ENCODE peak calls at places on chromosome 10, in nine cellular contexts. One of them, this sample, is unnamed.

GRCh38 chr10:132829403-132829802 is 43.5 kb upstream of the NKX6-2 start:
- DNase-seq in cardiac muscle cell: no peak
- DNase-seq in body of pancreas: no peak
- DNase-seq in psoas muscle: no peak
- DNase-seq in tibial nerve: no peak
- DNase-seq in hepatocyte: no peak
- DNase-seq in uterus: no peak
- DNase-seq in tibial artery: no peak
- DNase-seq in neural progenitor cell: no peak
- DNase-seq in this sample: no peak

GRCh38 chr10:97494151-97494550 is 4.1 kb downstream of the MMS19 start:
- DNase-seq in uterus: no peak
- DNase-seq in body of pancreas: no peak
- DNase-seq in neural progenitor cell: no peak
- DNase-seq in tibial artery: no peak
- DNase-seq in cardiac muscle cell: no peak
- DNase-seq in psoas muscle: no peak
- DNase-seq in tibial nerve: no peak
- DNase-seq in hepatocyte: no peak
- DNase-seq in this sample: peak; percentile 58

GRCh38 chr10:76242956-76243355 is 811.5 kb downstream of the LRMDA start:
- DNase-seq in psoas muscle: no peak
- DNase-seq in hepatocyte: no peak
- DNase-seq in tibial nerve: no peak
- DNase-seq in neural progenitor cell: no peak
- DNase-seq in uterus: no peak
- DNase-seq in tibial artery: no peak
- DNase-seq in body of pancreas: no peak
- DNase-seq in cardiac muscle cell: no peak
- DNase-seq in this sample: no peak

GRCh38 chr10:17109475-17110207 is 20.0 kb downstream of the CUBN start:
- DNase-seq in tibial nerve: no peak
- DNase-seq in psoas muscle: no peak
- DNase-seq in hepatocyte: no peak
- DNase-seq in neural progenitor cell: no peak
- DNase-seq in body of pancreas: no peak
- DNase-seq in tibial artery: no peak
- DNase-seq in uterus: no peak
- DNase-seq in cardiac muscle cell: no peak
- DNase-seq in this sample: no peak

GRCh38 chr10:107614939-107615665 is 450.6 kb upstream of the SORCS1 start:
- DNase-seq in tibial artery: no peak
- DNase-seq in hepatocyte: no peak
- DNase-seq in uterus: no peak
- DNase-seq in tibial nerve: no peak
- DNase-seq in cardiac muscle cell: no peak
- DNase-seq in neural progenitor cell: no peak
- DNase-seq in body of pancreas: no peak
- DNase-seq in psoas muscle: no peak
- DNase-seq in this sample: no peak

GRCh38 chr10:110005716-110006115 is 2.1 kb upstream of the ADD3 start:
- DNase-seq in tibial nerve: no peak
- DNase-seq in hepatocyte: peak; percentile 65
- DNase-seq in body of pancreas: peak; percentile 48
- DNase-seq in neural progenitor cell: peak; percentile 56
- DNase-seq in psoas muscle: peak; percentile 18
- DNase-seq in tibial artery: peak; percentile 29
- DNase-seq in cardiac muscle cell: peak; percentile 51
- DNase-seq in uterus: no peak
- DNase-seq in this sample: peak; percentile 60

GRCh38 chr10:126147866-126148578 is 240.3 kb downstream of the ADAM12 start:
- DNase-seq in neural progenitor cell: peak; percentile 79
- DNase-seq in cardiac muscle cell: no peak
- DNase-seq in hepatocyte: no peak
- DNase-seq in tibial nerve: no peak
- DNase-seq in psoas muscle: no peak
- DNase-seq in body of pancreas: no peak
- DNase-seq in tibial artery: no peak
- DNase-seq in uterus: no peak
- DNase-seq in this sample: no peak

GRCh38 chr10:15744217-15744865 is 24.6 kb upstream of the ITGA8 start:
- DNase-seq in tibial nerve: no peak
- DNase-seq in neural progenitor cell: peak; percentile 85
- DNase-seq in tibial artery: peak; percentile 46
- DNase-seq in body of pancreas: peak; percentile 36
- DNase-seq in psoas muscle: no peak
- DNase-seq in uterus: no peak
- DNase-seq in hepatocyte: peak; percentile 67
- DNase-seq in cardiac muscle cell: peak; percentile 70
- DNase-seq in this sample: peak; percentile 72

GRCh38 chr10:58157076-58157766 is 110.5 kb downstream of the IPMK start:
- DNase-seq in cardiac muscle cell: no peak
- DNase-seq in uterus: no peak
- DNase-seq in psoas muscle: no peak
- DNase-seq in body of pancreas: peak; percentile 12
- DNase-seq in hepatocyte: no peak
- DNase-seq in tibial artery: no peak
- DNase-seq in tibial nerve: no peak
- DNase-seq in neural progenitor cell: no peak
- DNase-seq in this sample: no peak

GRCh38 chr10:30114401-30114800 is 55.0 kb upstream of the JCAD start:
- DNase-seq in tibial artery: no peak
- DNase-seq in psoas muscle: no peak
- DNase-seq in tibial nerve: no peak
- DNase-seq in hepatocyte: no peak
- DNase-seq in neural progenitor cell: no peak
- DNase-seq in cardiac muscle cell: no peak
- DNase-seq in uterus: no peak
- DNase-seq in body of pancreas: no peak
- DNase-seq in this sample: no peak

GRCh38 chr10:75544923-75545322 is 113.5 kb downstream of the LRMDA start:
- DNase-seq in neural progenitor cell: no peak
- DNase-seq in body of pancreas: no peak
- DNase-seq in tibial artery: no peak
- DNase-seq in hepatocyte: no peak
- DNase-seq in cardiac muscle cell: no peak
- DNase-seq in tibial nerve: no peak
- DNase-seq in uterus: no peak
- DNase-seq in psoas muscle: no peak
- DNase-seq in this sample: no peak

GRCh38 chr10:6114758-6115410 is 26.1 kb downstream of the RBM17 start:
- DNase-seq in neural progenitor cell: no peak
- DNase-seq in psoas muscle: no peak
- DNase-seq in tibial artery: no peak
- DNase-seq in hepatocyte: no peak
- DNase-seq in cardiac muscle cell: no peak
- DNase-seq in uterus: no peak
- DNase-seq in body of pancreas: peak; percentile 45
- DNase-seq in tibial nerve: peak; percentile 28
- DNase-seq in this sample: no peak

GRCh38 chr10:72239409-72239808 is 23.3 kb upstream of the ASCC1 start:
- DNase-seq in cardiac muscle cell: no peak
- DNase-seq in body of pancreas: no peak
- DNase-seq in tibial nerve: no peak
- DNase-seq in hepatocyte: no peak
- DNase-seq in tibial artery: no peak
- DNase-seq in psoas muscle: no peak
- DNase-seq in neural progenitor cell: no peak
- DNase-seq in uterus: no peak
- DNase-seq in this sample: no peak

GRCh38 chr10:19302117-19302516 is 253.5 kb downstream of the MALRD1 start:
- DNase-seq in hepatocyte: no peak
- DNase-seq in body of pancreas: no peak
- DNase-seq in tibial artery: no peak
- DNase-seq in psoas muscle: no peak
- DNase-seq in tibial nerve: no peak
- DNase-seq in uterus: no peak
- DNase-seq in neural progenitor cell: no peak
- DNase-seq in cardiac muscle cell: no peak
- DNase-seq in this sample: no peak

GRCh38 chr10:85602713-85603112 is 763.9 kb downstream of the GRID1 start:
- DNase-seq in hepatocyte: no peak
- DNase-seq in cardiac muscle cell: no peak
- DNase-seq in tibial nerve: no peak
- DNase-seq in body of pancreas: no peak
- DNase-seq in tibial artery: no peak
- DNase-seq in psoas muscle: no peak
- DNase-seq in uterus: no peak
- DNase-seq in neural progenitor cell: no peak
- DNase-seq in this sample: no peak

GRCh38 chr10:12308976-12309375 is 40.4 kb upstream of the CAMK1D start:
- DNase-seq in body of pancreas: no peak
- DNase-seq in cardiac muscle cell: no peak
- DNase-seq in uterus: no peak
- DNase-seq in psoas muscle: no peak
- DNase-seq in neural progenitor cell: no peak
- DNase-seq in tibial artery: no peak
- DNase-seq in hepatocyte: no peak
- DNase-seq in tibial nerve: peak; percentile 20
- DNase-seq in this sample: no peak

GRCh38 chr10:25843551-25844170 is 90.4 kb upstream of the MYO3A start:
- DNase-seq in psoas muscle: no peak
- DNase-seq in neural progenitor cell: no peak
- DNase-seq in body of pancreas: no peak
- DNase-seq in tibial artery: no peak
- DNase-seq in cardiac muscle cell: no peak
- DNase-seq in uterus: no peak
- DNase-seq in hepatocyte: no peak
- DNase-seq in tibial nerve: no peak
- DNase-seq in this sample: no peak
- H3K27me3 ChIP-seq in psoas muscle: no peaks in the 10 kb centered on the region
- H3K27me3 ChIP-seq in neural progenitor cell: no peaks in the 10 kb centered on the region
- H3K27me3 ChIP-seq in body of pancreas: no peaks in the 10 kb centered on the region
- H3K27me3 ChIP-seq in tibial artery: no peaks in the 10 kb centered on the region
- H3K27me3 ChIP-seq in cardiac muscle cell: no peaks in the 10 kb centered on the region
- H3K27me3 ChIP-seq in uterus: no peaks in the 10 kb centered on the region
- H3K27me3 ChIP-seq in hepatocyte: no peaks in the 10 kb centered on the region
- H3K27me3 ChIP-seq in tibial nerve: no peaks in the 10 kb centered on the region
- H3K27me3 ChIP-seq in this sample: no peaks in the 10 kb centered on the region

GRCh38 chr10:73816917-73817729 is 5.7 kb upstream of the NDST2 start:
- DNase-seq in uterus: no peak
- DNase-seq in tibial nerve: no peak
- DNase-seq in tibial artery: no peak
- DNase-seq in neural progenitor cell: no peak
- DNase-seq in cardiac muscle cell: no peak
- DNase-seq in psoas muscle: no peak
- DNase-seq in body of pancreas: no peak
- DNase-seq in hepatocyte: no peak
- DNase-seq in this sample: no peak

GRCh38 chr10:73814276-73814895 is 3.0 kb upstream of the NDST2 start:
- DNase-seq in neural progenitor cell: no peak
- DNase-seq in tibial nerve: no peak
- DNase-seq in uterus: no peak
- DNase-seq in body of pancreas: no peak
- DNase-seq in hepatocyte: no peak
- DNase-seq in cardiac muscle cell: no peak
- DNase-seq in psoas muscle: no peak
- DNase-seq in tibial artery: no peak
- DNase-seq in this sample: no peak

GRCh38 chr10:73815719-73816030 is 4.3 kb upstream of the NDST2 start:
- DNase-seq in tibial nerve: no peak
- DNase-seq in psoas muscle: no peak
- DNase-seq in tibial artery: no peak
- DNase-seq in neural progenitor cell: no peak
- DNase-seq in body of pancreas: no peak
- DNase-seq in cardiac muscle cell: no peak
- DNase-seq in hepatocyte: no peak
- DNase-seq in uterus: no peak
- DNase-seq in this sample: no peak

GRCh38 chr10:73813333-73813732 is 1.9 kb upstream of the NDST2 start:
- DNase-seq in neural progenitor cell: no peak
- DNase-seq in uterus: no peak
- DNase-seq in cardiac muscle cell: no peak
- DNase-seq in psoas muscle: no peak
- DNase-seq in body of pancreas: no peak
- DNase-seq in tibial nerve: no peak
- DNase-seq in hepatocyte: no peak
- DNase-seq in tibial artery: no peak
- DNase-seq in this sample: no peak

GRCh38 chr10:73814896-73815718 is 3.7 kb upstream of the NDST2 start:
- DNase-seq in tibial nerve: no peak
- DNase-seq in tibial artery: no peak
- DNase-seq in psoas muscle: no peak
- DNase-seq in body of pancreas: no peak
- DNase-seq in hepatocyte: no peak
- DNase-seq in cardiac muscle cell: no peak
- DNase-seq in neural progenitor cell: peak; percentile 40
- DNase-seq in uterus: no peak
- DNase-seq in this sample: no peak
- TF ChIP-seq CTCF in tibial nerve: no peak
- TF ChIP-seq CTCF in tibial artery: peak; percentile 15
- TF ChIP-seq CTCF in psoas muscle: peak; percentile 4
- TF ChIP-seq CTCF in body of pancreas: no peak
- TF ChIP-seq CTCF in hepatocyte: peak; percentile 18
- TF ChIP-seq CTCF in cardiac muscle cell: no peak
- TF ChIP-seq CTCF in neural progenitor cell: peak; percentile 53
- TF ChIP-seq CTCF in uterus: no peak
- TF ChIP-seq CTCF in this sample: peak; percentile 21

DNA sequence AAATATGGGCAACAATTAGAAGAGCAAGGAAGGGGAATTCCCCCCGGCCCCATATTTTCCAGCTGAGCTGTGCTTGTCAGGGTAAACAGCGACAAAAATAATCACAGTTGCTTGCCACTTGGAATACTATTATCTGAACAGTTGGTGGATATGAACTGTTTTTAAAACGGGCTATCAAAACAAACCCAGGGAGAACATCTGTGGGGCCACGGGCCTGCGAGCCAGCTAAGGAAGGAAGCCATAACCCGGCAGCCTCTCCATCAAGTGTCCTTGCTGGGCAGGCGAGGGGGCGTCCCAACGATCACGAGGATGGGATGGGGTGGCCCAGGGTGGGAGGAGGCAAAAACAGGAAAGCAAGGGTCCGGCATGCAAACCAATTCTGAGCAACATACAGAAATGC is 228.4 kb downstream of the ARHGAP12 start:
- DNase-seq in tibial nerve: no peak
- DNase-seq in neural progenitor cell: no peak
- DNase-seq in hepatocyte: no peak
- DNase-seq in tibial artery: no peak
- DNase-seq in body of pancreas: no peak
- DNase-seq in cardiac muscle cell: no peak
- DNase-seq in uterus: no peak
- DNase-seq in psoas muscle: no peak
- DNase-seq in this sample: no peak
- H3K4me1 ChIP-seq in tibial nerve: no peaks in the 10 kb centered on the region
- H3K4me1 ChIP-seq in neural progenitor cell: peaks cover 22% of the 10 kb centered on the region
- H3K4me1 ChIP-seq in hepatocyte: peaks cover 3% of the 10 kb centered on the region
- H3K4me1 ChIP-seq in tibial artery: peaks cover 34% of the 10 kb centered on the region
- H3K4me1 ChIP-seq in body of pancreas: no peaks in the 10 kb centered on the region
- H3K4me1 ChIP-seq in cardiac muscle cell: no peaks in the 10 kb centered on the region
- H3K4me1 ChIP-seq in uterus: peaks cover 12% of the 10 kb centered on the region
- H3K4me1 ChIP-seq in psoas muscle: peaks cover 41% of the 10 kb centered on the region
- H3K4me1 ChIP-seq in this sample: peaks cover 25% of the 10 kb centered on the region

DNA sequence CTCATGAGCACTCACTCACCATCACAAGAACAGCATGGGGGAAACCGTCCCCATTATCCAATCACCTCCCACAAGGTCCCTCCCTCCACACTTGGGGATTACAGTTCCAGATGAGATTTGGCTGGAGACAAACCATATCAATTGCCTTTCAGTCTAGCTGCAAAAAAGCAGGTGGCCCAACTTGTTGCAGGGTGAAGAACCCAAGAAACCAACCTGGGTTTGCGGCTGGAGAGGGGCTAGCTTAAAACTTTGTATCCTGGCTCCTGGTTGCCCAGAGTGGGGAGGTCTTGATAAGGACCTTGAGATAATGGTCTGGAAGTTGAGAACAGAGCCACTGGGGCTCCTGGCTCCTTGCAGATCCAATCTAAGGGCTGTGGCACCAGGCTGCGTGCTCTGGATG is 122.8 kb upstream of the PCBD1 start:
- DNase-seq in body of pancreas: no peak
- DNase-seq in neural progenitor cell: no peak
- DNase-seq in hepatocyte: no peak
- DNase-seq in uterus: no peak
- DNase-seq in tibial artery: no peak
- DNase-seq in psoas muscle: no peak
- DNase-seq in cardiac muscle cell: no peak
- DNase-seq in tibial nerve: no peak
- DNase-seq in this sample: no peak
- H3K27me3 ChIP-seq in body of pancreas: no peaks in the 10 kb centered on the region
- H3K27me3 ChIP-seq in neural progenitor cell: no peaks in the 10 kb centered on the region
- H3K27me3 ChIP-seq in hepatocyte: no peaks in the 10 kb centered on the region
- H3K27me3 ChIP-seq in uterus: no peaks in the 10 kb centered on the region
- H3K27me3 ChIP-seq in tibial artery: no peaks in the 10 kb centered on the region
- H3K27me3 ChIP-seq in psoas muscle: no peaks in the 10 kb centered on the region
- H3K27me3 ChIP-seq in cardiac muscle cell: no peaks in the 10 kb centered on the region
- H3K27me3 ChIP-seq in tibial nerve: peaks cover 4% of the 10 kb centered on the region
- H3K27me3 ChIP-seq in this sample: no peaks in the 10 kb centered on the region